ENCODE peak calls at places on chromosomes 16 and 17, in eight cellular contexts. I is T-helper 1 cell; L is activated T-cell treated with anti-CD3 and anti-CD28 coated beads, Interleukin-2, amount 50 U/mL, for 24 hours; S is NCI-H1417 treated with DMSO at 0.1 percent for 48 hours; T is mucosa of descending colon; X is GM23248; J is B cell; A is NCI-H1092. Q is an unnamed sample.

GRCh38 chr17:13002761-13003453 is 14.9 kb downstream of the ELAC2 start:
- DNase-seq in I (peak), L (peak), S (no peak), T (peak), X (peak), J (peak), A (peak), Q (peak)

GRCh38 chr17:49576906-49577650 is 1.4 kb downstream of the NXPH3 start:
- DNase-seq in I (no peak), L (no peak), S (no peak), T (no peak), X (no peak), J (no peak), A (no peak), Q (no peak)

GRCh38 chr17:49635121-49635520 is 42.8 kb downstream of the SPOP start:
- DNase-seq in I (no peak), L (no peak), S (no peak), T (no peak), X (peak), J (no peak), A (no peak), Q (no peak)

GRCh38 chr16:86772671-86773338 is 194.5 kb downstream of the FOXL1 start:
- DNase-seq in I (no peak), L (no peak), S (no peak), T (no peak), X (peak), J (no peak), A (no peak), Q (no peak)

GRCh38 chr16:55703003-55704001 is 47.5 kb downstream of the SLC6A2 start:
- DNase-seq in I (peak), L (no peak), S (no peak), T (peak), X (peak), J (no peak), A (peak), Q (peak)

GRCh38 chr17:80443916-80444708 is 29.1 kb downstream of the ENDOV start:
- DNase-seq in I (no peak), L (no peak), S (no peak), T (no peak), X (no peak), J (no peak), A (peak), Q (no peak)

GRCh38 chr17:5588584-5588983 is 4.3 kb upstream of the NLRP1 start:
- DNase-seq in I (no peak), L (no peak), S (no peak), T (no peak), X (no peak), J (no peak), A (no peak), Q (no peak)

GRCh38 chr16:85565796-85566501 is 47.2 kb upstream of the GSE1 start:
- DNase-seq in I (no peak), L (no peak), S (no peak), T (no peak), X (no peak), J (no peak), A (no peak), Q (no peak)

GRCh38 chr17:68423251-68423650 is 34.0 kb downstream of the WIPI1 start:
- DNase-seq in I (no peak), L (no peak), S (no peak), T (no peak), X (no peak), J (no peak), A (no peak), Q (no peak)

GRCh38 chr16:86737083-86737482 is 158.7 kb downstream of the FOXL1 start:
- DNase-seq in I (no peak), L (no peak), S (no peak), T (no peak), X (no peak), J (no peak), A (no peak), Q (no peak)

GRCh38 chr17:49993423-49994037 is 1.5 kb downstream of the DLX3 start:
- DNase-seq in I (no peak), L (peak), S (no peak), T (peak), X (peak), J (peak), A (no peak), Q (no peak)

GRCh38 chr16:27245276-27246231 is 23.0 kb downstream of the NSMCE1 start:
- DNase-seq in I (peak), L (peak), S (no peak), T (no peak), X (peak), J (no peak), A (no peak), Q (no peak)

GRCh38 chr16:24228514-24228913 is 27.6 kb upstream of the CACNG3 start:
- DNase-seq in I (no peak), L (no peak), S (no peak), T (no peak), X (no peak), J (no peak), A (no peak), Q (no peak)

GRCh38 chr17:27565874-27566672 is 64.9 kb upstream of the LGALS9 start:
- DNase-seq in I (no peak), L (no peak), S (no peak), T (no peak), X (no peak), J (no peak), A (no peak), Q (no peak)

GRCh38 chr16:84732674-84733352 is 33.0 kb downstream of the USP10 start:
- DNase-seq in I (no peak), L (no peak), S (no peak), T (peak), X (no peak), J (no peak), A (no peak), Q (no peak)